ENCODE peak calls at places on chromosomes 16 and 17, in five cellular contexts. B, Z, S, J and H are unnamed samples.
A peak's percentile ranks its signal among the peaks of the same experiment; 100 is the strongest.

GRCh38 chr16:57185446-57185944 is 344 bp downstream of the PSME3IP1 start:
- DNase-seq in S (peak; percentile 60), J (no peak), Z (peak; percentile 64), B (peak; percentile 83), H (peak; percentile 21)

GRCh38 chr16:30900588-30900987 is 4.2 kb downstream of the CTF1 start:
- DNase-seq in S (no peak), Z (no peak), B (no peak), J (no peak), H (no peak)

GRCh38 chr17:19407601-19408380 is 3.2 kb upstream of the RNF112 start:
- DNase-seq in S (no peak), Z (no peak), J (no peak), B (peak; percentile 54), H (no peak)

GRCh38 chr16:88527186-88527936 is 42.8 kb upstream of the ZC3H18 start:
- DNase-seq in J (no peak), S (peak; percentile 72), Z (peak; percentile 21), B (peak; percentile 90), H (no peak)

GRCh38 chr17:62791235-62792121 is 16.6 kb downstream of the MARCHF10 start:
- DNase-seq in J (no peak), B (no peak), Z (peak; percentile 69), S (peak; percentile 95), H (peak; percentile 39)

GRCh38 chr17:29722411-29723198 is 99.9 kb upstream of the CORO6 start:
- DNase-seq in Z (no peak), B (no peak), J (peak; percentile 16), S (peak; percentile 94), H (no peak)

GRCh38 chr17:67132366-67132765 is 88.0 kb downstream of the CACNG1 start:
- DNase-seq in Z (no peak), J (no peak), S (no peak), B (no peak), H (no peak)

GRCh38 chr16:72990003-72990521 is 57.9 kb downstream of the ZFHX3 start:
- DNase-seq in Z (peak; percentile 82), B (no peak), J (no peak), S (peak; percentile 88), H (peak; percentile 84)

GRCh38 chr16:87178177-87178863 is 138.9 kb downstream of the C16orf95 start:
- DNase-seq in Z (no peak), B (no peak), J (no peak), S (no peak), H (no peak)

GRCh38 chr16:88701541-88702363 is 4.5 kb downstream of the RNF166 start:
- DNase-seq in Z (no peak), S (no peak), J (no peak), B (no peak), H (no peak)

GRCh38 chr17:17809527-17810373 is 27.0 kb downstream of the SREBF1 start:
- DNase-seq in Z (no peak), J (no peak), B (peak; percentile 90), S (peak; percentile 68), H (no peak)

GRCh38 chr16:77585852-77586251 is 136.5 kb upstream of the NUDT7 start:
- DNase-seq in B (no peak), Z (peak; percentile 51), J (no peak), S (no peak), H (peak; percentile 37)

GRCh38 chr17:62619413-62620155 is 7.9 kb upstream of the MRC2 start:
- DNase-seq in S (no peak), J (no peak), B (no peak), Z (no peak), H (no peak)

GRCh38 chr17:55774834-55775233 is 24.0 kb downstream of the PCTP start:
- DNase-seq in S (no peak), J (no peak), B (no peak), Z (no peak), H (no peak)

GRCh38 chr17:30235386-30236296 is at the start of gene SLC6A4:
- DNase-seq in B (no peak), J (no peak), Z (no peak), S (peak; percentile 16), H (no peak)

GRCh38 chr16:2973605-2974318 is 4.6 kb downstream of the PAQR4 start:
- DNase-seq in B (peak; percentile 74), Z (no peak), J (no peak), S (no peak), H (no peak)
- H3K4me1 ChIP-seq in B (peaks cover 5% of the 10 kb centered on the region), Z (peaks cover 22% of the 10 kb centered on the region), J (no peaks in the 10 kb centered on the region), S (no peaks in the 10 kb centered on the region), H (no peaks in the 10 kb centered on the region)

DNA sequence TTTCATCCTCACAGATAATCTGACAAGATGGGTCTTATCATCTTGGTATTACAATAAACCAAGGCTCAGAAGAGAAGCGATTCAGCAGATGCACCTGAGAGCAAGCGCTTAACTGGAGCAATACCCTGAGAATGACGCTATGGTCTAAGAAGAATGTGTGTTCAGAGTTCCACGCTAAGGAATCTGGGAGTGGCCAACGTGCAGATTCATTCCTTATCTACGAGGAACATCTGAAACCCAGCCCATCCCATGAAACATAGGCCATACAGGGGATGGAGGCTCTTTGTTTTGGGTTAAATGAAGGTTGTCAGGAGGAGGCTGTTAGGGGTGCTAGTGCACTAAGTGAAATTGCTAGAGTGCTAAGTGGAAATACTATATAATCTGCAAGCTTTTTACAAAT is 28.5 kb upstream of the KDM8 start:
- DNase-seq in B (no peak), S (no peak), Z (peak; percentile 75), J (no peak), H (peak; percentile 60)
- H3K4me1 ChIP-seq in B (peaks cover 2% of the 10 kb centered on the region), S (peaks cover 4% of the 10 kb centered on the region), Z (peaks cover 33% of the 10 kb centered on the region), J (peaks cover 15% of the 10 kb centered on the region), H (peaks cover 5% of the 10 kb centered on the region)

DNA sequence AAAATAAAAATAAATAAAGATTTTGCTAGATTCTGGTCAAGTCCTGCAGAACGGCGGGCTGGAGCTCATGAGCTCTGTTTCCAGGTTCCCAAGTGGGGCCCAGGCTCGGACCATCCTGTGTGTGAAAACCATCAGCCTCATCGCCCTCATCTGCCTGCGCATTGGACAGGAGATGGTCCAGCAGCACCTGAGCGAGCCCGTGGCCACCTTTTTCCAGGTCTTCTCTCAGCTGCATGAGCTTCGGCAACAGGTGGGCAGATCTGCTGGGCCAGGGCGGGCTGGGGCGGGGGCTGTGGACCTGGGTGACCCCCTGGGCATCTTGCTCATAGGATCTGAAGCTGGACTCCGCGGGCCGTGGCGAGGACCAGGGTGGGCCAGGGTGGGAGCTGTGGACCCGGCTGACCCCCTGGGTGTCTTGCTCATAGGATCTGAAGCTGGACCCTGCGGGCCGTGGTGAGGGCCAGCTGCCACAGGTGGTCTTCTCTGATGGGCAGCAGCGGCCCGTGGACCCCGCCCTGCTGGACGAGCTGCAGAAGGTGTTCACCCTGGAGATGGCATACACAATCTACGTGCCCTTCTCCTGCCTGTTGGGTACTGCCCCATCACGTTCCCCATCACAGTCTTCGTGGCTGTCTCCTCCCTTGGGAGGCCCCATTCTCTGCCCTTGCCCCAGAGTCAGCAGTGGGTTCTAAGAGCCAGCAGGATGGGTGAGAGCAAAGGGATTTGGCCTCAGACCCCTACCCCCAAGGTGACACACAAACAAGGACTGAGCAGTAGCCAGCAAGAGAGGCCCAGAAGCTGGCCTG is 7.9 kb downstream of the WDR81 start:
- DNase-seq in Z (no peak), J (no peak), B (no peak), S (no peak), H (no peak)
- H3K4me1 ChIP-seq in Z (no peaks in the 10 kb centered on the region), J (no peaks in the 10 kb centered on the region), B (peaks cover 32% of the 10 kb centered on the region), S (peaks cover 10% of the 10 kb centered on the region), H (no peaks in the 10 kb centered on the region)

GRCh38 chr16:2032285-2033056 is 5.8 kb downstream of the NHERF2 start:
- DNase-seq in Z (no peak), B (no peak), S (no peak), J (no peak), H (no peak)
- H3K4me1 ChIP-seq in Z (peaks cover 54% of the 10 kb centered on the region), B (peaks cover 37% of the 10 kb centered on the region), S (peaks cover 39% of the 10 kb centered on the region), J (peaks cover 4% of the 10 kb centered on the region), H (peaks cover 15% of the 10 kb centered on the region)

DNA sequence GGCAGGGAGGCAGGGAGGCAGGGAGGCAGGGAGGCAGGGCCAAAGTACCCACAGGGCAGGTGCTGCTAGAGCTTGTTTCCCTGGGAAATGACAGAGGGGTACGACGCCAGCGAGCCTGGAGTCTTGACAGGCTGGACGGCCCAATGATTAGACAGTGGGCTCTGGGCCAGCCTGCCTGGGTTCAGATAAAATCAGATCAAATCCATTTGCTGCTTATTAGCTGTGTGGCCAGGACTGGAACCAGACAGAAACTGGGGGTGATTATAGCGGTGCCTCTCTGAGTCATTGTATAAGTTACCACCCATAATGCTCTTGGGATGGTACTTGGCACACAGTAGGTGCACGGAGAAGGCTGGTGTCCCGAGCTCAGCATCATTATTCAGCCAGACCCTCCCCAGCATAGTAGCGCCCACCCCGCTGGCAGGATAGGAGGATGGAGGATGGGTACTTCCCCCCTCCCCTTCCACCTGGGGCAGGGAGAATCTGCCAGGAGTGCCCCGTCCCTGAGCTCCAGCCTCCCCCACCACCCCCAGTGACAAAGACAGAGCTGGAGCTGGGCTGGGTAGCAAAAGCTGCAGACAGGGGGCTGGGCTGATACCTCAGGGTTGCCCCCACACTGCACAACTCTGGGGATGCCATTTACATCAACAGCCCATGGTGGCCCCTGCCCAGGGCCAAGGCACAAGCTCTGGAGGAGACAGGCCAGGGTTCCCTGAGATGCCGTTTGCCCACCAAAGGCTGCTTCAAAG is 77.6 kb upstream of the TNRC6C start:
- DNase-seq in S (no peak), J (no peak), Z (no peak), B (peak; percentile 69), H (no peak)
- H3K4me1 ChIP-seq in S (no peaks in the 10 kb centered on the region), J (peaks cover 29% of the 10 kb centered on the region), Z (no peaks in the 10 kb centered on the region), B (peaks cover 23% of the 10 kb centered on the region), H (no peaks in the 10 kb centered on the region)

GRCh38 chr17:82598256-82599011 is 49.8 kb downstream of the WDR45B start:
- DNase-seq in S (peak; percentile 60), J (no peak), Z (no peak), B (peak; percentile 48), H (no peak)

GRCh38 chr17:82600731-82601446 is 47.4 kb downstream of the WDR45B start:
- DNase-seq in J (no peak), Z (no peak), B (no peak), S (no peak), H (no peak)

GRCh38 chr17:82602487-82602886 is 45.8 kb downstream of the WDR45B start:
- DNase-seq in S (no peak), Z (no peak), J (no peak), B (no peak), H (no peak)

GRCh38 chr17:82601447-82602000 is 46.7 kb downstream of the WDR45B start:
- DNase-seq in S (no peak), J (no peak), Z (no peak), B (no peak), H (no peak)

GRCh38 chr17:82599674-82600661 is 48.3 kb downstream of the WDR45B start:
- DNase-seq in Z (no peak), B (peak; percentile 63), J (no peak), S (no peak), H (no peak)
- H3K4me1 ChIP-seq in Z (no peaks in the 10 kb centered on the region), B (peaks cover 6% of the 10 kb centered on the region), J (no peaks in the 10 kb centered on the region), S (no peaks in the 10 kb centered on the region), H (no peaks in the 10 kb centered on the region)

GRCh38 chr16:50298075-50298460 is 31.7 kb downstream of the ADCY7 start:
- DNase-seq in Z (no peak), J (no peak), S (no peak), B (peak; percentile 24), H (no peak)
- H3K4me1 ChIP-seq in Z (no peaks in the 10 kb centered on the region), J (no peaks in the 10 kb centered on the region), S (peaks cover 1% of the 10 kb centered on the region), B (no peaks in the 10 kb centered on the region), H (no peaks in the 10 kb centered on the region)